ENCODE peak calls at places on chromosomes 16 and 17, in nine cellular contexts. A is transverse colon, Q is esophagus muscularis mucosa, I is GM23338, L is breast epithelium, C is Panc1, H is prostate gland, N is K562, M is sigmoid colon. K is an unnamed sample.

GRCh38 chr17:5705081-5705875 is 121.0 kb upstream of the NLRP1 start:
- DNase-seq in A (no peak), Q (no peak), I (peak; percentile 80), L (no peak), C (no peak), H (no peak), N (peak; percentile 20), M (no peak), K (no peak)

GRCh38 chr17:29235904-29236303 is 10.8 kb upstream of the CRYBA1 start:
- DNase-seq in A (no peak), Q (no peak), I (no peak), L (no peak), C (no peak), H (no peak), N (no peak), M (no peak), K (no peak)

GRCh38 chr17:45908460-45908859 is 14.1 kb downstream of the MAPT start:
- DNase-seq in A (no peak), Q (no peak), I (peak; percentile 34), L (no peak), C (no peak), H (no peak), N (no peak), M (no peak), K (no peak)

GRCh38 chr17:12134101-12134500 is 113.4 kb downstream of the MAP2K4 start:
- DNase-seq in A (no peak), Q (no peak), I (no peak), L (no peak), C (no peak), H (no peak), N (no peak), M (no peak), K (no peak)

GRCh38 chr16:53949716-53950410 is 245.9 kb downstream of the FTO start:
- DNase-seq in A (no peak), Q (no peak), I (no peak), L (no peak), C (no peak), H (no peak), N (no peak), M (no peak), K (no peak)

GRCh38 chr17:16453493-16453851 is 38.1 kb downstream of the TRPV2 start:
- DNase-seq in A (no peak), Q (no peak), I (no peak), L (no peak), C (no peak), H (no peak), N (no peak), M (no peak), K (no peak)

GRCh38 chr17:56653877-56654276 is 60.4 kb downstream of the NOG start:
- DNase-seq in A (no peak), Q (no peak), I (peak; percentile 93), L (no peak), C (peak; percentile 39), H (no peak), N (peak; percentile 16), M (no peak), K (peak; percentile 20)

GRCh38 chr17:44900894-44901293 is 1.6 kb upstream of the EFTUD2 start:
- DNase-seq in A (no peak), Q (no peak), I (no peak), L (no peak), C (no peak), H (no peak), N (no peak), M (peak; percentile 83), K (peak; percentile 35)

GRCh38 chr17:66032082-66032712 is 159.7 kb downstream of the CEP112 start:
- DNase-seq in A (no peak), Q (no peak), I (no peak), L (no peak), C (no peak), H (no peak), N (no peak), M (no peak), K (no peak)

GRCh38 chr17:50560185-50560824 is at the start of gene CACNA1G:
- DNase-seq in A (peak; percentile 92), Q (peak; percentile 98), I (peak; percentile 98), L (peak; percentile 88), C (no peak), H (peak; percentile 81), N (peak; percentile 91), M (peak; percentile 95), K (peak; percentile 81)

GRCh38 chr17:49545007-49545660 is 30.5 kb upstream of the NXPH3 start:
- DNase-seq in A (no peak), Q (no peak), I (peak; percentile 24), L (no peak), C (no peak), H (no peak), N (no peak), M (no peak), K (no peak)

GRCh38 chr17:65819810-65820209 is 258.4 kb upstream of the AXIN2 start:
- DNase-seq in A (no peak), Q (no peak), I (no peak), L (no peak), C (no peak), H (no peak), N (no peak), M (no peak), K (no peak)

GRCh38 chr17:2034806-2035548 is 5.0 kb downstream of the DPH1 start:
- DNase-seq in A (no peak), Q (no peak), I (no peak), L (no peak), C (no peak), H (no peak), N (no peak), M (no peak), K (no peak)

DNA sequence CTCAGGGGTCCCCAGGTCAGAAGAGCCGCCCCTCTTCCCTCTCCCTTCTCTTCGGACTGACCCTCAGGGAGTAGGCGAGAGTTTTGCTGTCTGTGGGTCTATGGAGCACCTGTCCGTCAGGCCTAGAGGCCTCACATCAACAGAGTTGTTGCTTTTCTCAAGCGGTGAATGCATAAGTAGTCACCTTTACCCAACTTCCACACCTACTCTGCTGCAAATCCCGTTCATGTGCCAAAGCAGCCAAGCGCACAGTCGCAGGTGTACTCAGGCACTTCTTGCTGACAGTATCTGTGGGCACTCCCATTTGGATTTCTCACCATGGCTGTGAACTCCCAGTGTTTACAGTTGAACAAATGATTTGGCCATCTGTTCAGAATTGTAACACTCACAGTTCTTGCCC is 4.0 kb upstream of the FA2H start:
- DNase-seq in A (peak; percentile 76), Q (peak; percentile 89), I (no peak), L (no peak), C (no peak), H (no peak), N (no peak), M (no peak), K (no peak)
- H3K27ac ChIP-seq in A (peak overlapping the region; percentile 70), Q (no peak overlapping the region), I (no peak overlapping the region), L (no peak overlapping the region), C (no peak overlapping the region), H (no peak overlapping the region), N (no peak overlapping the region), M (no peak overlapping the region), K (no peak overlapping the region)

GRCh38 chr16:89216315-89217137 is 977 bp upstream of the ZNF778 start:
- DNase-seq in A (peak; percentile 85), Q (no peak), I (peak; percentile 89), L (peak; percentile 78), C (peak; percentile 63), H (peak; percentile 82), N (peak; percentile 85), M (peak; percentile 87), K (peak; percentile 65)
- TF ChIP-seq POLR2AphosphoS5 in A (peak; percentile 36), Q (peak; percentile 42), I (no peak), L (peak; percentile 45), C (no peak), H (peak; percentile 89), N (peak; percentile 73), M (peak; percentile 60), K (no peak)

GRCh38 chr16:52740333-52740732 is 193.4 kb upstream of the TOX3 start:
- DNase-seq in A (no peak), Q (no peak), I (no peak), L (no peak), C (no peak), H (no peak), N (no peak), M (no peak), K (no peak)
- TF ChIP-seq CTCF in A (no peak), Q (no peak), I (no peak), L (no peak), C (no peak), H (no peak), N (no peak), M (no peak), K (no peak)

DNA sequence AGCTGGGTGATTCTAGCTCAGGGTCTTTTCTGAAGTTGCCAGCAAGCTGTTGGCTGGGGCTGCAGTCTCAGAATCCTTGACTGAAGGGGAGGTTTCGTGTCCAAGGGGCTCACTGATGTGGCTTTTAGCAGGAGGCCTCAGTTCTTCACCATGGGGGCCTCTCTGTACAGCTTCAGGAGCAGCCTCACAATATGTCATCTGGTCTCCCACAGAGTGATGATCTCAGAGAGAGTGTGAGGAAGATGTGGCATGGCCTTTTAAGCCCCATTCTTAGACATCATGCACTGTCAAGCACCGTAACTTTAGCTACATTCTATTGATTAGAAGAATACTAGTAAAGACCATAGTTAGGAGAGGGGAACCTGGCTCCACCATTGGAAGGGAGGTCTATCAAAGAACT is 732.6 kb downstream of the WWOX start:
- DNase-seq in A (no peak), Q (no peak), I (no peak), L (no peak), C (no peak), H (no peak), N (no peak), M (no peak), K (no peak)
- H3K27ac ChIP-seq in A (no peak overlapping the region), Q (no peak overlapping the region), I (no peak overlapping the region), L (no peak overlapping the region), C (no peak overlapping the region), H (no peak overlapping the region), N (no peak overlapping the region), M (no peak overlapping the region), K (no peak overlapping the region)

GRCh38 chr17:39704821-39705551 is 5.1 kb downstream of the ERBB2 start:
- DNase-seq in A (no peak), Q (no peak), I (peak; percentile 41), L (no peak), C (no peak), H (peak; percentile 50), N (no peak), M (no peak), K (no peak)
- TF ChIP-seq POLR2AphosphoS5 in A (no peak), Q (no peak), I (no peak), L (no peak), C (no peak), H (peak; percentile 42), N (no peak), M (no peak), K (no peak)

GRCh38 chr17:81702934-81703746 is at the start of gene MRPL12:
- DNase-seq in A (peak; percentile 94), Q (peak; percentile 97), I (peak; percentile 98), L (peak; percentile 92), C (no peak), H (peak; percentile 94), N (peak; percentile 97), M (peak; percentile 96), K (peak; percentile 92)
- TF ChIP-seq CTCF in A (peak; percentile 40), Q (peak; percentile 33), I (peak; percentile 1), L (no peak), C (no peak), H (no peak), N (no peak), M (no peak), K (no peak)

K was measured in HL-60.